ENCODE peak calls at places on chromosomes 2 and 18, in ten cellular contexts. U is upper lobe of right lung, C is stomach, M is Calu3, X is GM13976, V is fibroblast of mammary gland, N is fibroblast of lung, Q is uterus, O is spleen, I is body of pancreas. K is an unnamed sample.

GRCh38 chr2:148545387-148546256 is 98.9 kb upstream of the EPC2 start:
- DNase-seq in M (no peak), C (no peak), O (no peak), Q (no peak), N (no peak), I (no peak), X (no peak), U (no peak), V (no peak), K (no peak)

GRCh38 chr2:240149943-240150784 is 9.7 kb upstream of the OTOS start:
- DNase-seq in X (peak), N (peak), C (peak), O (no peak), M (peak), U (no peak), I (no peak), Q (no peak), V (peak), K (no peak)

GRCh38 chr2:236308855-236309668 is 44.9 kb upstream of the ASB18 start:
- DNase-seq in O (no peak), U (no peak), C (no peak), M (no peak), Q (no peak), N (no peak), V (no peak), I (no peak), X (no peak), K (no peak)

GRCh38 chr2:175880-176800 is 87.7 kb downstream of the SH3YL1 start:
- DNase-seq in O (no peak), N (no peak), U (no peak), V (peak), M (no peak), X (no peak), C (no peak), Q (no peak), I (no peak), K (no peak)

GRCh38 chr2:108825736-108826135 is 39.2 kb downstream of the CCDC138 start:
- DNase-seq in X (no peak), N (peak), M (no peak), I (no peak), Q (no peak), V (peak), C (no peak), O (no peak), U (no peak), K (no peak)

GRCh38 chr2:212646698-212647097 is 108.1 kb upstream of the ERBB4 start:
- DNase-seq in X (no peak), O (no peak), C (no peak), U (no peak), N (peak), I (no peak), M (no peak), Q (no peak), V (peak), K (no peak)

GRCh38 chr2:200310545-200310971 is 4.1 kb downstream of the SPATS2L start:
- DNase-seq in N (peak), C (no peak), O (no peak), Q (no peak), M (no peak), I (no peak), V (peak), X (no peak), U (no peak), K (no peak)

GRCh38 chr2:88452980-88453582 is 588 bp upstream of the FOXI3 start:
- DNase-seq in M (no peak), I (no peak), V (no peak), N (peak), U (peak), O (no peak), Q (no peak), C (no peak), X (no peak), K (no peak)

GRCh38 chr18:61992285-61992684 is 99.5 kb upstream of the RNF152 start:
- DNase-seq in X (no peak), U (no peak), I (no peak), O (no peak), M (peak), N (peak), V (peak), Q (no peak), C (no peak), K (no peak)

GRCh38 chr2:215598376-215598975 is 162.6 kb upstream of the FN1 start:
- DNase-seq in V (peak), N (peak), C (no peak), I (no peak), U (no peak), M (no peak), O (no peak), X (no peak), Q (no peak), K (no peak)

GRCh38 chr2:3726511-3726910 is 23.1 kb downstream of the DCDC2C start:
- DNase-seq in Q (no peak), O (no peak), M (no peak), X (no peak), C (no peak), U (no peak), V (no peak), N (no peak), I (no peak), K (no peak)

GRCh38 chr2:9310390-9310789 is 103.8 kb downstream of the ASAP2 start:
- DNase-seq in C (peak), N (peak), U (no peak), O (no peak), Q (peak), V (peak), M (peak), X (no peak), I (no peak), K (no peak)

GRCh38 chr18:56162316-56162715 is 476.1 kb downstream of the TXNL1 start:
- DNase-seq in X (no peak), O (no peak), U (no peak), M (no peak), N (no peak), Q (no peak), C (no peak), V (peak), I (no peak), K (no peak)

GRCh38 chr18:44579028-44579692 is 101.5 kb upstream of the SETBP1 start:
- DNase-seq in X (peak), M (no peak), N (peak), U (no peak), C (no peak), V (peak), Q (no peak), O (no peak), I (peak), K (no peak)
- TF ChIP-seq CTCF in X (peak), M (peak), N (peak), U (peak), C (peak), V (peak), Q (no peak), O (peak), I (peak), K (peak)

DNA sequence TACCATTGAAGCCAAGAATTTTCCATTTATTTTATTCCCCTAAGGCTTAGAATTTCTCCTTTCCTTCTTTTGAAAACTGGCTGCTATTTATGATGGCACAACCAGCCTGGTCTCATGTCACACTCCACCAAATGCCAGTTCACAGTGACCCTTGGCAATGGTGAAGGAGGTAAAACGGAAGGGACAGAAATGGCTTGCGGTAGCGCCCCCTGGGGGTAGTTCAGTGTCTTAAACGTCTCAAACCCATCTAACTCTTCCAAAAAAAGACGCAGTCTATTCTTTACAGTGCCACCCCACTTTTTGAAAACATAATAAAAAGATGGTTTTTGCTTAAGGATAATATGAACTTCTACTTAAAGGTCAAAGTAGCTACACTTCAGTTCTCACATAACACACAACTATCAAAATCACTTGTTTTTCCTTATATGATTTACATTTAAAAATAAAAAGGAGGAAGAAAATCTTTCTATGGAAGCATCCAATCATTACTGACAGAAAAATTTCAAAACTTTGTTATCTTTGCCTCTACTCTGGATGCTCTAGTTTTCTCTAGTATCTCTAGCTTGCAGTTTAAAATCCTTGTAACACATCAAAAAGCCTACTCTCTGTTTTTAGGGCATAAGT is 28.0 kb downstream of the PNO1 start:
- DNase-seq in M (peak), N (peak), U (peak), C (no peak), Q (no peak), V (peak), O (no peak), I (peak), X (peak), K (no peak)
- TF ChIP-seq CTCF in M (peak), N (peak), U (peak), C (no peak), Q (no peak), V (peak), O (peak), I (peak), X (peak), K (peak)

DNA sequence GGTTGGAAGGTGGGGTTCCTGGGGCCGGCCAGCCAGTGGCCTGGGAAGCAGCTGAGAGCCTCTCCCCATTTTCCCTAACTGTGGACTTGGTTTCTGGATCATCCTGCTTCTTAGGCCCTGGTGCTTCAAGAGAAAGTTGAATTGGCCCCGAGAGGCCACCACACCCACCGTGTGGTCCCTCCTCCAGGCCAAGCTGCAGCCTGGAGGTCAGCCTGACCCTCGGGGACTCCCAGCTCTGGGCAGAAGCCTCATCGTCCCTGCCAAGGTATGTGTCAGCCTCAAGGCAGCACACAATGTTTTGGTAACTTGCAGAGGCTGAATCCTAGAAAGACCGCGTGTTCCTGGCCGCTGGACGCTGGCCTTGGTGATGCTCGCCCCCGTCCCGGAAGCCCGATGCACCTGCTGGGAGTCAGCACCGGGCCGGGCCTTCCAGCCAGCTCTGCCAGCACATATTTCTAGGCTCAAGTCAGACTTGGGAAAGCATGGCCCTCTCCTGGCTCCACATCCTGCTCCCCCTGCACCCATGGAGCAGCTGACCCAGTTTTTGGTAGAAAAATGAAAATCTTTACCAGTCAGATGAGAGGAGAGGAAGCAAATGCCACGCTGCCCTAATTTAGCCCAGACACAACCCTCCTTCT is 72.6 kb downstream of the ACTR2 start:
- DNase-seq in Q (peak), C (peak), O (no peak), N (peak), U (peak), I (peak), V (peak), M (no peak), X (no peak), K (no peak)
- TF ChIP-seq CTCF in Q (no peak), C (no peak), O (no peak), N (no peak), U (no peak), I (no peak), V (no peak), M (no peak), X (no peak), K (no peak)

GRCh38 chr2:129903586-129904425 is 75.7 kb upstream of the RAB6C start:
- DNase-seq in V (no peak), U (peak), M (no peak), Q (no peak), X (no peak), O (no peak), N (no peak), I (no peak), C (peak), K (no peak)
- TF ChIP-seq CTCF in V (no peak), U (no peak), M (no peak), Q (no peak), X (no peak), O (no peak), N (no peak), I (no peak), C (no peak), K (no peak)

DNA sequence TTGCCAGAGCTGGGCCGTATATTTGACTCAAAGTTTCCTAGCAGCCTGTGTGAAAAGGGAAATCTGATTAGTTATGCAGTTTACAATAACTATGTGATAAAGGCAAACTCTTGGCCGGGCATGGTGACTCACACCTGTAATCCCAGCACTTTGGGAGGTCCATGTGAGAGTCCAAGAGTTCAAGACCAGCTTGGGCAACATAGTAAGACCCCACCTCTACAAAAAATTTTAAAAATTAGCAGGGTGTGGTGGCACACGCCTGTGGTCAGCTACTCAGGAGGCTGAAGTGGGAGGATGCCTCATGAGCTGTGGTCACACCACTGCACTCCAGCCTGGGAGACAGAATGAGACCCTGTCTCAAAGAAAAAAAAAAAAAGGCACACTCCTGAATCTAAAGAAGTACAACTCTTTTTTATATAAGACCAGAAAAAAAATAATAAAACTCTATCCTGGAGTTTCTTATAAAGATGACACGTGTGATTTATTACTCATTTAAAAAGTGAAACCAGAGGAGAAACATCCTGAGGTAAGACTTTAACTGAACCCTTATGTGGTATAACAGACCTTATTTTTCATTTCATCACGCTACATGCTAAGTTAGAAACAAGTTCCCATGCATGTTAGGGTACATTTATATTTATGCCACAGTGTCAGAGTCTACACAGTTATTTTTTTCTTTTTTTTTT is 32.6 kb upstream of the KCMF1 start:
- DNase-seq in X (no peak), Q (no peak), U (no peak), I (no peak), N (peak), M (peak), C (no peak), V (peak), O (peak), K (no peak)
- TF ChIP-seq CTCF in X (no peak), Q (no peak), U (no peak), I (no peak), N (no peak), M (no peak), C (no peak), V (no peak), O (no peak), K (no peak)

K was measured in esophagus squamous epithelium.